ENCODE peak calls at places on chromosomes 12 and 14, in four cellular contexts. Q, K, O and U are unnamed samples.

GRCh38 chr14:63993992-63994391 is 141.2 kb downstream of the SYNE2 start:
- DNase-seq in Q (no peak), K (peak; percentile 22), O (no peak), U (peak; percentile 16)

GRCh38 chr12:15276088-15276698 is 46.1 kb upstream of the PTPRO start:
- DNase-seq in Q (no peak), K (peak; percentile 75), O (peak; percentile 81), U (peak; percentile 62)

GRCh38 chr12:5840900-5841299 is 104.2 kb downstream of the ANO2 start:
- DNase-seq in Q (no peak), K (no peak), O (peak; percentile 76), U (no peak)

GRCh38 chr14:34297786-34298520 is 164.1 kb downstream of the SPTSSA start:
- DNase-seq in Q (no peak), K (no peak), O (no peak), U (no peak)

GRCh38 chr14:103281496-103282231 is 52.4 kb upstream of the EIF5 start:
- DNase-seq in Q (no peak), K (peak; percentile 47), O (peak; percentile 83), U (peak; percentile 79)

GRCh38 chr14:75257241-75257640 is 21.4 kb upstream of the FOS start:
- DNase-seq in Q (no peak), K (peak; percentile 69), O (no peak), U (no peak)

GRCh38 chr12:49334681-49335080 is 2.3 kb downstream of the C1QL4 start:
- DNase-seq in Q (no peak), K (no peak), O (peak; percentile 43), U (no peak)

GRCh38 chr12:108400060-108400459 is 60.9 kb upstream of the CMKLR1 start:
- DNase-seq in Q (no peak), K (no peak), O (peak; percentile 57), U (no peak)

GRCh38 chr12:52147367-52147972 is 44.3 kb downstream of the KRT80 start:
- DNase-seq in Q (peak; percentile 95), K (peak; percentile 99), O (peak; percentile 72), U (peak; percentile 95)

GRCh38 chr12:95918194-95918993 is 24.0 kb downstream of the CCDC38 start:
- DNase-seq in Q (no peak), K (peak; percentile 67), O (peak; percentile 74), U (peak; percentile 73)

GRCh38 chr12:4172999-4173398 is 100.6 kb upstream of the CCND2 start:
- DNase-seq in Q (no peak), K (peak; percentile 5), O (peak; percentile 20), U (peak; percentile 14)

GRCh38 chr12:57892232-57892987 is 45.9 kb upstream of the CTDSP2 start:
- DNase-seq in Q (no peak), K (no peak), O (peak; percentile 34), U (no peak)

GRCh38 chr14:22333408-22334274 is 255.4 kb downstream of the DAD1 start:
- DNase-seq in Q (no peak), K (peak; percentile 82), O (peak; percentile 63), U (peak; percentile 76)

GRCh38 chr14:71103662-71104484 is 196.6 kb downstream of the PCNX1 start:
- DNase-seq in Q (no peak), K (peak; percentile 86), O (no peak), U (peak; percentile 86)

GRCh38 chr12:15220961-15221885 is at the start of gene RERG:
- DNase-seq in Q (peak; percentile 80), K (peak; percentile 75), O (peak; percentile 98), U (peak; percentile 86)

GRCh38 chr14:45038865-45039264 is 45.1 kb upstream of the PRPF39 start:
- DNase-seq in Q (no peak), K (no peak), O (peak; percentile 49), U (no peak)

GRCh38 chr12:51847830-51848727 is at the start of gene FIGNL2:
- DNase-seq in Q (no peak), K (no peak), O (peak; percentile 86), U (no peak)

GRCh38 chr12:122395319-122395718 is 27.1 kb downstream of the CLIP1 start:
- DNase-seq in Q (no peak), K (peak; percentile 86), O (no peak), U (peak; percentile 77)

GRCh38 chr12:14373202-14373601 is 7.7 kb downstream of the ATF7IP start:
- DNase-seq in Q (no peak), K (peak; percentile 87), O (no peak), U (no peak)

GRCh38 chr14:23160924-23161522 is 22.4 kb downstream of the SLC7A8 start:
- DNase-seq in Q (peak; percentile 72), K (peak; percentile 86), O (peak; percentile 86), U (peak; percentile 94)

GRCh38 chr12:113062502-113063395 is 6.2 kb downstream of the DTX1 start:
- DNase-seq in Q (no peak), K (no peak), O (no peak), U (peak; percentile 61)

GRCh38 chr12:2490746-2491145 is 304.0 kb upstream of the FKBP4 start:
- DNase-seq in Q (no peak), K (no peak), O (no peak), U (no peak)

GRCh38 chr12:56634242-56634836 is 4.2 kb upstream of the BAZ2A start:
- DNase-seq in Q (peak; percentile 75), K (peak; percentile 16), O (peak; percentile 96), U (peak; percentile 18)

GRCh38 chr12:22246438-22246837 is 88.1 kb downstream of the ST8SIA1 start:
- DNase-seq in Q (no peak), K (no peak), O (no peak), U (no peak)

GRCh38 chr12:91210144-91210543 is 27.5 kb upstream of the DCN start:
- DNase-seq in Q (no peak), K (no peak), O (peak; percentile 51), U (no peak)

GRCh38 chr12:13000935-13001724 is 1.1 kb upstream of the HEBP1 start:
- DNase-seq in Q (peak; percentile 79), K (peak; percentile 58), O (peak; percentile 91), U (peak; percentile 62)

GRCh38 chr12:68264864-68265256 is 11.5 kb upstream of the IL22 start:
- DNase-seq in Q (no peak), K (peak; percentile 86), O (no peak), U (peak; percentile 95)

GRCh38 chr14:67517083-67517482 is 16.0 kb upstream of the PLEKHH1 start:
- DNase-seq in Q (no peak), K (peak; percentile 26), O (peak; percentile 80), U (peak; percentile 23)
- TF ChIP-seq CTCF in Q (no peak), K (no peak), O (peak; percentile 49), U (peak; percentile 35)

DNA sequence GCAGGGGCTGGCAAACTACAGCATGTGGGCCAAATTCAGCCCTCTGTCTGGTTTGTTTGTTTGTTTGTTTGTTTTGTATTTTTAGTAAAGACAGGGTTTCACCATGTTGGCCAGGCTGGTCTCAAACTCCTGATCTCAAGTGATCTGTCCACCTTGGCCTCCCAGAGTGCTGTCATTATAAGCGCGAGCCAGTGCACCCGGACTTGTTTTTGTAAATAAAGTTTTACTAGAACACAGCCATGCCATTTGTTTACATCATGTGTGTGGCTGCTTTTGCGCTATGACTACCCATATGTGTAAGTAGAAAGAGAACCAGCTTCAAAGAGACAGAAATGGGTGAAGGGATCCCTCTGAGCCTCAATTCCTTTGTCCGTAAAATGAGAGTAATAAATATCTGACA is 33.3 kb downstream of the CAMKK2 start:
- DNase-seq in Q (no peak), K (no peak), O (no peak), U (no peak)
- H3K4me3 ChIP-seq in Q (no peak overlapping the region), K (no peak overlapping the region), O (no peak overlapping the region), U (no peak overlapping the region)

GRCh38 chr12:79517363-79517762 is 173.4 kb downstream of the PAWR start:
- DNase-seq in Q (no peak), K (no peak), O (no peak), U (no peak)

GRCh38 chr12:79514730-79515525 is 175.8 kb downstream of the PAWR start:
- DNase-seq in Q (no peak), K (peak; percentile 68), O (no peak), U (peak; percentile 37)

GRCh38 chr12:79508622-79509021 is 182.1 kb downstream of the PAWR start:
- DNase-seq in Q (no peak), K (no peak), O (no peak), U (no peak)

GRCh38 chr12:79515526-79515935 is 175.2 kb downstream of the PAWR start:
- DNase-seq in Q (no peak), K (no peak), O (no peak), U (no peak)

DNA sequence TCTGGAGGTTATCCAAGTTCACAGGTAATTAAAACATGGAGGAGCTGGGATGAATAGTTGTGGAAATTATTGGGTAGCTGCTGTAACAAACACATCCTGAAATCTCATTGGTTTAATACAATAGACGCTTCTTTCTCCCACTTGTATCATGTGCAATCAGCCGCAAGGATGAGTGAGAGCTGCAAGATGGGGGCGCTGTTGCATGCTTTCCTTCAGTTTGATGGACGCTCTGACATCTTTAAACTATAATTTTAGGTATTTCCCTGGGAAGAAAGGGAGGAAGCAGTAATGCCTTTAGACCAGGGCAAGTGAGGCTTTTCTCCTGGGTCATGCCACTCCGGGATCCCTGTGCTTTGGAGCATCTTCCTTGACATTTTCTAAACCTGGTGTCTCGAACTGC is 178.7 kb downstream of the PAWR start:
- DNase-seq in Q (no peak), K (no peak), O (peak; percentile 89), U (no peak)
- TF ChIP-seq CTCF in Q (no peak), K (peak; percentile 5), O (peak; percentile 83), U (peak; percentile 39)

GRCh38 chr12:43357141-43357540 is 194.9 kb downstream of the ADAMTS20 start:
- DNase-seq in Q (no peak), K (peak; percentile 23), O (no peak), U (no peak)

DNA sequence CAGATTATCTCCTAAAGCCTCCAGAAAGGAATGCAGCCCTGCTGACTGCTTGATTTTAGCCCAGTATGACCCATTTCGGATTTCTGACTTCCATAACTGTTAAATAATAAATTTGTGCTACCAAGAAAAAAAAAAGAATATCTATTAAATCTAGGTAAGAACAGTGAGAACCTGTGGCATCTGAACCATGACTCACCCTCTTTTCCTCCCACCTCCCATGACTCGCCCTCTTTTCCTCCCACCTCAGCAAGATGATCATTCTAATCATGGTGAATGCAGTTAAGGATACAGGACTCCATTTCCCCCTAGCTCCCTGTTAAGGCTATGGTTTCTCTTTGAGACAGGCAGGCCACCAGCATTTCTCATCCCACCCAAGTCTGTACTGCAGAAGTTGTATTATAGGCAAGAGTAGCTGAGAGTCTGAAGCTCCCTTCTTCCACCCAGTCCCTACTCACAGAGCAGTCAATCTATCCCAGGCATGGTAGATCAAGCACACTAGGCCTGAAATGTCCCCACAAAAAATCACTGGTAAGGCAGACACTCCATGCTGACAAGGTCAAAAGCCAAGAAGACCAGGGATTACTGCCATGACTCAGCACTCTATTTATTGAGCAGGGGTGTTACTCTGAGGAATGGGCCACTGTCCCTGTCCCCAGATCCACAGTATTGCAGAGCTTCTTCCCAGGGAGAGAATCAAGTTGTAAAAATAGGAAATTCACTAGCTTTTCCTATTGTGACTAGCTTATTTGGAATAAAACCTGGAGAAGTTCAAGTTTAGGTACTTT is 188.9 kb downstream of the ADAMTS20 start:
- DNase-seq in Q (no peak), K (peak; percentile 4), O (peak; percentile 42), U (no peak)
- H3K4me3 ChIP-seq in Q (no peak overlapping the region), K (no peak overlapping the region), O (no peak overlapping the region), U (no peak overlapping the region)

GRCh38 chr12:114167431-114167830 is 201.3 kb upstream of the RBM19 start:
- DNase-seq in Q (no peak), K (peak; percentile 44), O (no peak), U (no peak)

GRCh38 chr12:114168061-114168460 is 201.9 kb upstream of the RBM19 start:
- DNase-seq in Q (no peak), K (peak; percentile 47), O (no peak), U (no peak)

GRCh38 chr12:114165921-114166320 is 199.8 kb upstream of the RBM19 start:
- DNase-seq in Q (no peak), K (no peak), O (no peak), U (no peak)

GRCh38 chr12:114164354-114164753 is 198.2 kb upstream of the RBM19 start:
- DNase-seq in Q (no peak), K (no peak), O (no peak), U (no peak)

GRCh38 chr12:114166360-114166759 is 200.2 kb upstream of the RBM19 start:
- DNase-seq in Q (no peak), K (peak; percentile 52), O (peak; percentile 91), U (no peak)
- TF ChIP-seq CTCF in Q (peak; percentile 54), K (peak; percentile 46), O (peak; percentile 86), U (no peak)